ENCODE peak calls at places on chromosomes 12 and 14, in six cellular contexts. B is sigmoid colon, R is A549, N is Peyer's patch, K is gastrocnemius medialis, G is heart left ventricle. E is an unnamed sample.

GRCh38 chr12:109547286-109547685 is 26.0 kb downstream of the MMAB start:
- DNase-seq in K (no peak), N (no peak), G (no peak), B (no peak), R (no peak), E (no peak)

GRCh38 chr14:76894308-76894707 is 68.1 kb downstream of the LRRC74A start:
- DNase-seq in G (no peak), R (no peak), N (no peak), K (no peak), B (no peak), E (no peak)

GRCh38 chr12:65673732-65674131 is 150.6 kb upstream of the HMGA2 start:
- DNase-seq in N (no peak), G (no peak), B (no peak), K (no peak), R (no peak), E (no peak)

GRCh38 chr14:55386037-55386798 is 25.4 kb downstream of the ATG14 start:
- DNase-seq in B (no peak), G (no peak), K (no peak), R (no peak), N (no peak), E (no peak)

GRCh38 chr12:570237-570925 is 92.9 kb downstream of the NINJ2 start:
- DNase-seq in R (peak), N (peak), G (peak), B (peak), K (peak), E (peak)

GRCh38 chr12:118107694-118108093 is 3.9 kb upstream of the VSIG10 start:
- DNase-seq in K (no peak), G (no peak), R (no peak), N (no peak), B (no peak), E (no peak)

GRCh38 chr12:49626836-49627235 is 3.5 kb downstream of the PRPF40B start:
- DNase-seq in B (no peak), K (no peak), N (no peak), G (no peak), R (no peak), E (no peak)

GRCh38 chr14:90453401-90453951 is 56.6 kb downstream of the CALM1 start:
- DNase-seq in G (peak), R (no peak), K (no peak), N (no peak), B (no peak), E (no peak)

GRCh38 chr12:43349863-43350262 is 202.1 kb downstream of the ADAMTS20 start:
- DNase-seq in G (no peak), R (no peak), N (no peak), B (no peak), K (no peak), E (no peak)

DNA sequence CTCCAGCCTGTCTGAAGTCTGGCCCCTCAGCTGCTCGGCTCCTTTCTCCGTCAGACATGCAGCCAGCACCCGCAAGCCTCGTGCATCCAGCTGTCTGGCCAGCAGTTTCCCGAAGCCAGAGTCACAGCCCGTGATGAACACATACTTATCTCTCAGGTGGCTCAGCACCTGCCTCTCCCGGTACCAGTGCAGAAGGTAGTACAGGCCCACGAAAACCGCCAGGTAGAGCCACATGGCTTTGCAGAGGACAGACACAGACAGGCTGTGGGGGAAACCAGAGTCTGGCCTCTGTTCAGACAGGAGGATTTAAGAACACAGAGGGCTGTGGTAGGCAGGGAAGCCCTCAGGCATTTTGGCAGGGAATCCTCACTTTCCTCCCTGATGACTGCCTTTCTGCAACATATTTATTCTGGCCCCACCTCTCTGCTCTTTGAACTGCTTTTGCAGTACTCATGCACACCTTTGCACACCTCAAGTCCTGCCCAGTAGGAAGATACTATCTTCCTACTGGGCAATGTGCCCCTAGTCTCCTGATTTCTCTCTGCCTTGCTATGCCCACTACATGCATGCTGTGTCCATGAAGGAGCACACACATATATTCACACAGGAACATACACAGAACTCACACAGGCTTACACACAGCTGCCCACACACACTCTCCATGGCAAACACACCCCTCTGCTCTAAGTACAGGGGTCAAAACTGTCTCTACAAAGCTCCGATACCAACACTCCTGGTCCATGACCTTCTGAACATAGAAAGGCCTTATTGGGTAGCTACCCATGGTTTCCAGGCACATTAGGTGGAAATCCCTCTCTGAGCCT is at the start of gene RDH16:
- DNase-seq in K (no peak), N (no peak), G (no peak), B (no peak), R (no peak), E (no peak)
- TF ChIP-seq POLR2A in K (no peak), N (no peak), G (no peak), B (no peak), R (no peak), E (no peak)

DNA sequence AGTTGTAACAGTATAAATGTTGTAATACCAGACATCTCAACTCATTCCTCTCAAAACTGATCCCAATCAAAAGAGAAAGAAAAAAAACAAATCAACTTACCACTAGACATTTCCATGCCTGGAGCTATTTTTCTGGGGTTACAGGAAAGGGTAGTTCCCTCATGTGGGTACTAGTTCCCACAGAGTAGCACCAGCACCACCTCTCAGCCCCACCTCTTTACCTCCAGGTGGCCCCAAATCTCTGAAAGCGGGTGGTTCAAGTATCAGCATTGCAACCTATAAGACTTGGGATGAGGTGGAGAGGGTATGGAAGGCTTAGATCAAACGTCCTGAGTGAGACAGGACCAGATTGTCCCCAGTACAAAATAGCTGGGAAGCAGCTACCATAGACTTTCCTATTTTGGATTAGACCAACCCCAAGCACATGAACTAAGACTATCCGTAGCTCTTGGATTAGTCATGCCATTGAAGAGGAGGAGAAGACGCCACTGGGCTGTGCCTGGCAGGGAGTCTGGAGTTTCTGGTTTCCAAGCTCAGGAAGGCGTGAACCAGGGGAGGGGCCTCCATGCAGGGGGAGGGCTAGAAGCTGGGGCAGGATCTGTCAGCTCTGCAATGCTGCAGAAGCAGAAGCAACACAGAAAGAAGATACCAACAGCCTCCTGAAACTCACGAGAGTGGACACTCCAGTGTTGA is at the start of gene SLC39A2:
- DNase-seq in K (no peak), N (peak), G (no peak), R (no peak), B (no peak), E (peak)
- TF ChIP-seq POLR2A in K (no peak), N (peak), G (no peak), R (no peak), B (no peak), E (no peak)

GRCh38 chr12:31702047-31702446 is 26.8 kb downstream of the AMN1 start:
- DNase-seq in G (no peak), N (no peak), R (no peak), K (no peak), B (no peak), E (peak)

GRCh38 chr12:31710021-31710818 is 18.6 kb downstream of the AMN1 start:
- DNase-seq in B (no peak), G (no peak), R (no peak), N (no peak), K (no peak), E (no peak)

GRCh38 chr12:31705651-31706050 is 23.2 kb downstream of the AMN1 start:
- DNase-seq in K (no peak), N (no peak), R (no peak), B (no peak), G (no peak), E (no peak)
- TF ChIP-seq POLR2A in K (no peak), N (no peak), R (no peak), B (no peak), G (no peak), E (no peak)

GRCh38 chr12:82635263-82635662 is 51.4 kb upstream of the TMTC2 start:
- DNase-seq in G (no peak), R (no peak), B (no peak), K (no peak), N (no peak), E (no peak)
- TF ChIP-seq POLR2A in G (no peak), R (no peak), B (no peak), K (no peak), N (no peak), E (no peak)

DNA sequence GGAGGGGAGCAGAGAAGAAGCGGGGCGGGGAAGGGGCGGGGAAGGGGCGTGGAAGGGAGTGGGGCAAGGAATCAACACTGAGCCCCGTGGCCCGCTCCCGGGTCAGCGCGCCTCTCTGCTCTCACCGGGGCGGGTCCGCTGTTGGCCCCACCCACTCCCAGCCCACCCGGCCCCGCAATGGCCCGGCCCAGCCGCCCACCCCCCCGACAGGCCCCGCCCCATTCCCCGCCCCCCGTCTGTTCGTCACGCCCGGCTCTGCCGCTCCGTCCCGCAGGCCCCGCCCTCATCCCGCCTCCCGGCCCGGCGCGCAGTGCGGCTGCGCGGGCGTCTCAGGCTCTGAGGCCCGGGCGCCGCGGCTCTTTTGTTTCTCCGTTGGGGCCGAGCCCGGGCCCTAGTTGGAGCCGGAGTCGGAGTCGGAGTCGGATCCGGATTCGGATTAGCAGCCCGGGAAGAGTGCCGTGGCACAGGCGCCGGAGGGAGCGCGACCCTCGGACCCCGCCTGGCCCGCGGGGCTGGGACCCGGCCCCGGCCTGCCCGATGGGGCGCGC is at the start of gene ULK1:
- DNase-seq in G (peak), N (peak), K (peak), B (peak), R (peak), E (peak)
- TF ChIP-seq POLR2A in G (peak), N (peak), K (peak), B (peak), R (peak), E (peak)

GRCh38 chr14:92797935-92798653 is 4.0 kb downstream of the GOLGA5 start:
- DNase-seq in N (no peak), K (no peak), R (no peak), G (no peak), B (no peak), E (no peak)

GRCh38 chr14:92794547-92794941 is 439 bp downstream of the GOLGA5 start:
- DNase-seq in B (peak), N (no peak), K (no peak), R (no peak), G (peak), E (no peak)

GRCh38 chr14:92794961-92795360 is 856 bp downstream of the GOLGA5 start:
- DNase-seq in B (no peak), G (no peak), R (no peak), N (no peak), K (no peak), E (no peak)

GRCh38 chr14:92792885-92793284 is 1.2 kb upstream of the GOLGA5 start:
- DNase-seq in K (no peak), R (no peak), B (no peak), G (no peak), N (no peak), E (no peak)

GRCh38 chr14:92793709-92794546 is at the start of gene GOLGA5:
- DNase-seq in K (peak), N (peak), G (peak), B (peak), R (peak), E (peak)
- TF ChIP-seq POLR2A in K (peak), N (peak), G (peak), B (peak), R (peak), E (peak)

GRCh38 chr12:124333724-124334123 is 38.8 kb downstream of the RFLNA start:
- DNase-seq in K (no peak), G (no peak), B (no peak), N (no peak), R (no peak), E (no peak)
- TF ChIP-seq POLR2A in K (no peak), G (no peak), B (no peak), N (no peak), R (no peak), E (no peak)

GRCh38 chr14:75647650-75648049 is 13.0 kb downstream of the ERG28 start:
- DNase-seq in R (no peak), N (no peak), B (no peak), K (no peak), G (no peak), E (no peak)

GRCh38 chr14:75646762-75647161 is 13.9 kb downstream of the ERG28 start:
- DNase-seq in G (no peak), N (no peak), B (no peak), K (no peak), R (no peak), E (no peak)

GRCh38 chr14:75649337-75649736 is 11.3 kb downstream of the ERG28 start:
- DNase-seq in B (no peak), G (no peak), K (no peak), R (no peak), N (no peak), E (no peak)

GRCh38 chr14:75649773-75650172 is 10.9 kb downstream of the ERG28 start:
- DNase-seq in K (no peak), R (no peak), G (no peak), B (no peak), N (no peak), E (no peak)

DNA sequence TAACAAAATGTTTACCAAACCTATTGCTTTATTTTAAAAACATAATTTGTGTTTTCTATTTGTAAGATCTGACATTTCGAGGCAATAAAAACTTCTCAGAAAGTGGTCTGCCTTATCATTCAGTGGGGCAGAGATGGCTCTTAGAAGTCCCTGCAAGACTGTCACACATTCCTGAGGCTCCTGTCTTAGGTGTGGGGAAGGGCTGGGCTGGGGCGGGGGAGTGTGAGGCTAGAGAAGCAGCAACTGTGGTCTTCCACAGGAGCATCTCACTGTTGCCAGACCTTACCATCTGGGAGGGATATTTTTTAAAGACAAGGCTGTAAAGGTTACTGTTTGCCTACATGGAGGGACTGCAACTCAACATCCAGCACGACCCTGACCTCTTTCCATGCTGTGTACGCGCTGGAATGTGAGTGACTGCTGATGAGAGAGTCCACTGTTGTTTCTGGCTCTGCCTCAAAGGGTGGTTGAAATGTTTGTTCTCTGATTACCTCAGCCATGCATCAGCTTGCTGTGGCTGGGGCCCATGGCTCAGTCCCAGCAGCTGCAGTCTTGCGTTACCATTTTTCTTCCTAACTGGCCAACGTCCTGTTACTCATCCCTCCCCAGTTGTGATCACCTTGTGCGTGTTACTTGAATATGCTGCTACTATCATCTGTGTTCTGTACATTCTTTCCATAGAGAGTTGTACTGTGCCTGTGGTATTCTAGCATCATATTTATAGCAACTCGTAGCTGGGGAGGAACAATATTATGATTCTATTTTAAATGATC is 12.4 kb downstream of the ERG28 start:
- DNase-seq in R (peak), B (peak), K (peak), G (peak), N (no peak), E (peak)
- TF ChIP-seq POLR2A in R (no peak), B (no peak), K (no peak), G (no peak), N (no peak), E (no peak)